ENCODE peak calls at places on chromosomes 16 and 17, in five cellular contexts. One of them, this sample, is unnamed.
A peak's percentile ranks its signal among the peaks of the same experiment; 100 is the strongest.

GRCh38 chr16:85134794-85135153 is 22.5 kb upstream of the CIBAR2 start:
- DNase-seq in mucosa of descending colon: no peak
- DNase-seq in hypothalamus: no peak
- DNase-seq in HTR-8/SVneo: no peak
- DNase-seq in NCI-H1930: no peak
- DNase-seq in this sample: no peak

GRCh38 chr16:19095699-19096098 is 18.1 kb upstream of the ITPRIPL2 start:
- DNase-seq in HTR-8/SVneo: no peak
- DNase-seq in NCI-H1930: no peak
- DNase-seq in hypothalamus: no peak
- DNase-seq in mucosa of descending colon: no peak
- DNase-seq in this sample: peak; percentile 67

GRCh38 chr17:74523308-74523707 is 8.0 kb downstream of the CD300LB start:
- DNase-seq in mucosa of descending colon: no peak
- DNase-seq in NCI-H1930: no peak
- DNase-seq in HTR-8/SVneo: no peak
- DNase-seq in hypothalamus: no peak
- DNase-seq in this sample: no peak

GRCh38 chr16:70254095-70254964 is 2.6 kb upstream of the EXOSC6 start:
- DNase-seq in mucosa of descending colon: no peak
- DNase-seq in NCI-H1930: no peak
- DNase-seq in hypothalamus: no peak
- DNase-seq in HTR-8/SVneo: no peak
- DNase-seq in this sample: no peak

GRCh38 chr17:81004336-81005015 is 12.8 kb downstream of the CHMP6 start:
- DNase-seq in NCI-H1930: no peak
- DNase-seq in HTR-8/SVneo: no peak
- DNase-seq in mucosa of descending colon: no peak
- DNase-seq in hypothalamus: no peak
- DNase-seq in this sample: no peak

GRCh38 chr17:63544467-63545301 is 5.6 kb upstream of the DCAF7 start:
- DNase-seq in NCI-H1930: no peak
- DNase-seq in HTR-8/SVneo: no peak
- DNase-seq in hypothalamus: no peak
- DNase-seq in mucosa of descending colon: no peak
- DNase-seq in this sample: no peak

GRCh38 chr16:51839697-51840462 is 688.8 kb upstream of the SALL1 start:
- DNase-seq in NCI-H1930: no peak
- DNase-seq in HTR-8/SVneo: peak; percentile 35
- DNase-seq in hypothalamus: no peak
- DNase-seq in mucosa of descending colon: no peak
- DNase-seq in this sample: no peak

GRCh38 chr17:78173025-78173715 is 4.8 kb downstream of the SYNGR2 start:
- DNase-seq in HTR-8/SVneo: no peak
- DNase-seq in hypothalamus: no peak
- DNase-seq in NCI-H1930: no peak
- DNase-seq in mucosa of descending colon: peak; percentile 29
- DNase-seq in this sample: no peak

GRCh38 chr16:86667035-86667434 is 88.7 kb downstream of the FOXL1 start:
- DNase-seq in HTR-8/SVneo: no peak
- DNase-seq in hypothalamus: no peak
- DNase-seq in NCI-H1930: no peak
- DNase-seq in mucosa of descending colon: no peak
- DNase-seq in this sample: no peak

GRCh38 chr16:56912746-56913703 is 18.9 kb upstream of the HERPUD1 start:
- DNase-seq in NCI-H1930: no peak
- DNase-seq in hypothalamus: no peak
- DNase-seq in mucosa of descending colon: no peak
- DNase-seq in HTR-8/SVneo: no peak
- DNase-seq in this sample: no peak

GRCh38 chr16:84603115-84603816 is 14.6 kb downstream of the COTL1 start:
- DNase-seq in mucosa of descending colon: peak; percentile 55
- DNase-seq in NCI-H1930: no peak
- DNase-seq in hypothalamus: peak; percentile 90
- DNase-seq in HTR-8/SVneo: peak; percentile 78
- DNase-seq in this sample: peak; percentile 55

GRCh38 chr17:38454528-38454927 is 26.3 kb downstream of the ARHGAP23 start:
- DNase-seq in mucosa of descending colon: peak; percentile 28
- DNase-seq in HTR-8/SVneo: peak; percentile 90
- DNase-seq in hypothalamus: peak; percentile 93
- DNase-seq in NCI-H1930: no peak
- DNase-seq in this sample: peak; percentile 49

GRCh38 chr16:53809088-53809951 is 105.4 kb downstream of the FTO start:
- DNase-seq in hypothalamus: no peak
- DNase-seq in mucosa of descending colon: no peak
- DNase-seq in NCI-H1930: no peak
- DNase-seq in HTR-8/SVneo: peak; percentile 41
- DNase-seq in this sample: no peak

GRCh38 chr16:75402174-75402820 is 31.0 kb downstream of the CFDP1 start:
- DNase-seq in HTR-8/SVneo: no peak
- DNase-seq in hypothalamus: no peak
- DNase-seq in mucosa of descending colon: no peak
- DNase-seq in NCI-H1930: no peak
- DNase-seq in this sample: no peak

GRCh38 chr16:88405325-88406060 is 22.7 kb downstream of the ZNF469 start:
- DNase-seq in mucosa of descending colon: no peak
- DNase-seq in NCI-H1930: no peak
- DNase-seq in hypothalamus: no peak
- DNase-seq in HTR-8/SVneo: no peak
- DNase-seq in this sample: no peak

GRCh38 chr17:67098022-67098421 is 53.7 kb downstream of the CACNG1 start:
- DNase-seq in HTR-8/SVneo: no peak
- DNase-seq in NCI-H1930: no peak
- DNase-seq in hypothalamus: no peak
- DNase-seq in mucosa of descending colon: no peak
- DNase-seq in this sample: no peak

GRCh38 chr17:8052256-8053252 is 13.7 kb downstream of the ALOX15B start:
- DNase-seq in HTR-8/SVneo: no peak
- DNase-seq in hypothalamus: no peak
- DNase-seq in mucosa of descending colon: no peak
- DNase-seq in NCI-H1930: no peak
- DNase-seq in this sample: no peak

GRCh38 chr16:6250516-6250915 is 1082.1 kb upstream of the RBFOX1 start:
- DNase-seq in HTR-8/SVneo: no peak
- DNase-seq in NCI-H1930: no peak
- DNase-seq in mucosa of descending colon: no peak
- DNase-seq in hypothalamus: no peak
- DNase-seq in this sample: no peak

GRCh38 chr16:75726390-75726789 is at the start of gene CPHXL:
- DNase-seq in mucosa of descending colon: no peak
- DNase-seq in hypothalamus: no peak
- DNase-seq in NCI-H1930: no peak
- DNase-seq in HTR-8/SVneo: no peak
- DNase-seq in this sample: no peak

GRCh38 chr17:66667491-66668030 is 167.4 kb upstream of the CACNG5 start:
- DNase-seq in hypothalamus: no peak
- DNase-seq in HTR-8/SVneo: no peak
- DNase-seq in mucosa of descending colon: no peak
- DNase-seq in NCI-H1930: no peak
- DNase-seq in this sample: no peak

GRCh38 chr17:44095647-44096496 is 25.3 kb downstream of the G6PC3 start:
- DNase-seq in HTR-8/SVneo: peak; percentile 90
- DNase-seq in hypothalamus: no peak
- DNase-seq in NCI-H1930: no peak
- DNase-seq in mucosa of descending colon: peak; percentile 78
- DNase-seq in this sample: no peak

GRCh38 chr16:67397812-67398545 is 4.7 kb upstream of the TPPP3 start:
- DNase-seq in NCI-H1930: no peak
- DNase-seq in HTR-8/SVneo: no peak
- DNase-seq in mucosa of descending colon: no peak
- DNase-seq in hypothalamus: no peak
- DNase-seq in this sample: no peak

GRCh38 chr16:4548124-4548523 is 8.0 kb upstream of the C16orf96 start:
- DNase-seq in mucosa of descending colon: no peak
- DNase-seq in NCI-H1930: no peak
- DNase-seq in HTR-8/SVneo: no peak
- DNase-seq in hypothalamus: no peak
- DNase-seq in this sample: no peak

GRCh38 chr16:78395035-78395434 is 295.6 kb downstream of the WWOX start:
- DNase-seq in hypothalamus: no peak
- DNase-seq in NCI-H1930: no peak
- DNase-seq in HTR-8/SVneo: no peak
- DNase-seq in mucosa of descending colon: no peak
- DNase-seq in this sample: no peak

This sample was measured in HCT116.